ENCODE peak calls at places on chromosomes 16 and 17, in nine cellular contexts. One of them, this sample, is unnamed.

GRCh38 chr17:50593321-50593720 is 32.8 kb downstream of the CACNA1G start:
- DNase-seq in esophagus squamous epithelium: no peak
- DNase-seq in fibroblast of lung: no peak
- DNase-seq in pulmonary artery endothelial cell: no peak
- DNase-seq in NCI-H2081 treated with DMSO at 0.1 percent for 48 hours: no peak
- DNase-seq in HFFc6: no peak
- DNase-seq in prostate gland: peak
- DNase-seq in astrocyte of the spinal cord: no peak
- DNase-seq in activated CD8-positive, alpha-beta T cell treated with anti-CD3 and anti-CD28 coated beads, Interleukin-2, amount 10 ng/mL, durations not matched to agents 7 days and 5 days: no peak
- DNase-seq in this sample: no peak

GRCh38 chr16:16133943-16134604 is 89.2 kb downstream of the ABCC6 start:
- DNase-seq in esophagus squamous epithelium: no peak
- DNase-seq in astrocyte of the spinal cord: no peak
- DNase-seq in prostate gland: no peak
- DNase-seq in fibroblast of lung: no peak
- DNase-seq in HFFc6: no peak
- DNase-seq in activated CD8-positive, alpha-beta T cell treated with anti-CD3 and anti-CD28 coated beads, Interleukin-2, amount 10 ng/mL, durations not matched to agents 7 days and 5 days: no peak
- DNase-seq in pulmonary artery endothelial cell: no peak
- DNase-seq in NCI-H2081 treated with DMSO at 0.1 percent for 48 hours: no peak
- DNase-seq in this sample: no peak

GRCh38 chr16:57000271-57001025 is 11.1 kb downstream of the NLRC5 start:
- DNase-seq in activated CD8-positive, alpha-beta T cell treated with anti-CD3 and anti-CD28 coated beads, Interleukin-2, amount 10 ng/mL, durations not matched to agents 7 days and 5 days: peak
- DNase-seq in fibroblast of lung: peak
- DNase-seq in esophagus squamous epithelium: no peak
- DNase-seq in NCI-H2081 treated with DMSO at 0.1 percent for 48 hours: no peak
- DNase-seq in prostate gland: no peak
- DNase-seq in astrocyte of the spinal cord: peak
- DNase-seq in pulmonary artery endothelial cell: peak
- DNase-seq in HFFc6: peak
- DNase-seq in this sample: no peak

GRCh38 chr17:44314869-44315661 is 6.7 kb downstream of the RUNDC3A start:
- DNase-seq in pulmonary artery endothelial cell: no peak
- DNase-seq in esophagus squamous epithelium: no peak
- DNase-seq in NCI-H2081 treated with DMSO at 0.1 percent for 48 hours: no peak
- DNase-seq in astrocyte of the spinal cord: no peak
- DNase-seq in fibroblast of lung: no peak
- DNase-seq in activated CD8-positive, alpha-beta T cell treated with anti-CD3 and anti-CD28 coated beads, Interleukin-2, amount 10 ng/mL, durations not matched to agents 7 days and 5 days: peak
- DNase-seq in HFFc6: no peak
- DNase-seq in prostate gland: no peak
- DNase-seq in this sample: peak

GRCh38 chr17:59154721-59155438 is at the start of gene SKA2:
- DNase-seq in pulmonary artery endothelial cell: no peak
- DNase-seq in NCI-H2081 treated with DMSO at 0.1 percent for 48 hours: peak
- DNase-seq in fibroblast of lung: no peak
- DNase-seq in esophagus squamous epithelium: peak
- DNase-seq in astrocyte of the spinal cord: no peak
- DNase-seq in activated CD8-positive, alpha-beta T cell treated with anti-CD3 and anti-CD28 coated beads, Interleukin-2, amount 10 ng/mL, durations not matched to agents 7 days and 5 days: peak
- DNase-seq in HFFc6: no peak
- DNase-seq in prostate gland: peak
- DNase-seq in this sample: peak

GRCh38 chr16:89123001-89123830 is 29.6 kb downstream of the ACSF3 start:
- DNase-seq in esophagus squamous epithelium: no peak
- DNase-seq in HFFc6: no peak
- DNase-seq in pulmonary artery endothelial cell: no peak
- DNase-seq in NCI-H2081 treated with DMSO at 0.1 percent for 48 hours: no peak
- DNase-seq in activated CD8-positive, alpha-beta T cell treated with anti-CD3 and anti-CD28 coated beads, Interleukin-2, amount 10 ng/mL, durations not matched to agents 7 days and 5 days: no peak
- DNase-seq in prostate gland: no peak
- DNase-seq in astrocyte of the spinal cord: no peak
- DNase-seq in fibroblast of lung: no peak
- DNase-seq in this sample: no peak

GRCh38 chr16:65004570-65004969 is 117.3 kb downstream of the CDH11 start:
- DNase-seq in prostate gland: no peak
- DNase-seq in astrocyte of the spinal cord: no peak
- DNase-seq in NCI-H2081 treated with DMSO at 0.1 percent for 48 hours: no peak
- DNase-seq in fibroblast of lung: no peak
- DNase-seq in activated CD8-positive, alpha-beta T cell treated with anti-CD3 and anti-CD28 coated beads, Interleukin-2, amount 10 ng/mL, durations not matched to agents 7 days and 5 days: no peak
- DNase-seq in esophagus squamous epithelium: no peak
- DNase-seq in HFFc6: no peak
- DNase-seq in pulmonary artery endothelial cell: no peak
- DNase-seq in this sample: no peak

GRCh38 chr16:2154533-2155090 is 970 bp upstream of the TRAF7 start:
- DNase-seq in esophagus squamous epithelium: no peak
- DNase-seq in pulmonary artery endothelial cell: no peak
- DNase-seq in fibroblast of lung: no peak
- DNase-seq in activated CD8-positive, alpha-beta T cell treated with anti-CD3 and anti-CD28 coated beads, Interleukin-2, amount 10 ng/mL, durations not matched to agents 7 days and 5 days: peak
- DNase-seq in astrocyte of the spinal cord: no peak
- DNase-seq in HFFc6: no peak
- DNase-seq in NCI-H2081 treated with DMSO at 0.1 percent for 48 hours: no peak
- DNase-seq in prostate gland: no peak
- DNase-seq in this sample: no peak

GRCh38 chr16:87464691-87465300 is 28.0 kb downstream of the ZCCHC14 start:
- DNase-seq in pulmonary artery endothelial cell: peak
- DNase-seq in prostate gland: no peak
- DNase-seq in fibroblast of lung: peak
- DNase-seq in HFFc6: peak
- DNase-seq in esophagus squamous epithelium: no peak
- DNase-seq in NCI-H2081 treated with DMSO at 0.1 percent for 48 hours: no peak
- DNase-seq in activated CD8-positive, alpha-beta T cell treated with anti-CD3 and anti-CD28 coated beads, Interleukin-2, amount 10 ng/mL, durations not matched to agents 7 days and 5 days: peak
- DNase-seq in astrocyte of the spinal cord: peak
- DNase-seq in this sample: peak

GRCh38 chr16:50812046-50812445 is 70.2 kb downstream of the CYLD start:
- DNase-seq in HFFc6: no peak
- DNase-seq in fibroblast of lung: no peak
- DNase-seq in activated CD8-positive, alpha-beta T cell treated with anti-CD3 and anti-CD28 coated beads, Interleukin-2, amount 10 ng/mL, durations not matched to agents 7 days and 5 days: peak
- DNase-seq in prostate gland: no peak
- DNase-seq in esophagus squamous epithelium: no peak
- DNase-seq in NCI-H2081 treated with DMSO at 0.1 percent for 48 hours: no peak
- DNase-seq in pulmonary artery endothelial cell: no peak
- DNase-seq in astrocyte of the spinal cord: no peak
- DNase-seq in this sample: no peak

GRCh38 chr17:81480140-81480917 is 32.3 kb downstream of the ACTG1 start:
- DNase-seq in astrocyte of the spinal cord: peak
- DNase-seq in pulmonary artery endothelial cell: no peak
- DNase-seq in activated CD8-positive, alpha-beta T cell treated with anti-CD3 and anti-CD28 coated beads, Interleukin-2, amount 10 ng/mL, durations not matched to agents 7 days and 5 days: no peak
- DNase-seq in HFFc6: peak
- DNase-seq in NCI-H2081 treated with DMSO at 0.1 percent for 48 hours: no peak
- DNase-seq in fibroblast of lung: peak
- DNase-seq in esophagus squamous epithelium: no peak
- DNase-seq in prostate gland: no peak
- DNase-seq in this sample: no peak

GRCh38 chr17:7716901-7717755 is at the start of gene DNAH2:
- DNase-seq in esophagus squamous epithelium: no peak
- DNase-seq in astrocyte of the spinal cord: peak
- DNase-seq in fibroblast of lung: peak
- DNase-seq in NCI-H2081 treated with DMSO at 0.1 percent for 48 hours: peak
- DNase-seq in prostate gland: peak
- DNase-seq in pulmonary artery endothelial cell: peak
- DNase-seq in activated CD8-positive, alpha-beta T cell treated with anti-CD3 and anti-CD28 coated beads, Interleukin-2, amount 10 ng/mL, durations not matched to agents 7 days and 5 days: peak
- DNase-seq in HFFc6: peak
- DNase-seq in this sample: peak

GRCh38 chr16:85210423-85211169 is 98.3 kb upstream of the CIBAR2 start:
- DNase-seq in HFFc6: peak
- DNase-seq in fibroblast of lung: peak
- DNase-seq in prostate gland: no peak
- DNase-seq in astrocyte of the spinal cord: peak
- DNase-seq in esophagus squamous epithelium: no peak
- DNase-seq in pulmonary artery endothelial cell: no peak
- DNase-seq in activated CD8-positive, alpha-beta T cell treated with anti-CD3 and anti-CD28 coated beads, Interleukin-2, amount 10 ng/mL, durations not matched to agents 7 days and 5 days: no peak
- DNase-seq in NCI-H2081 treated with DMSO at 0.1 percent for 48 hours: no peak
- DNase-seq in this sample: no peak

GRCh38 chr16:29761882-29762281 is 16.1 kb upstream of the C16orf54 start:
- DNase-seq in HFFc6: no peak
- DNase-seq in fibroblast of lung: peak
- DNase-seq in astrocyte of the spinal cord: no peak
- DNase-seq in esophagus squamous epithelium: no peak
- DNase-seq in NCI-H2081 treated with DMSO at 0.1 percent for 48 hours: no peak
- DNase-seq in pulmonary artery endothelial cell: no peak
- DNase-seq in activated CD8-positive, alpha-beta T cell treated with anti-CD3 and anti-CD28 coated beads, Interleukin-2, amount 10 ng/mL, durations not matched to agents 7 days and 5 days: no peak
- DNase-seq in prostate gland: no peak
- DNase-seq in this sample: no peak

GRCh38 chr16:11090947-11091785 is 146.8 kb downstream of the CLEC16A start:
- DNase-seq in activated CD8-positive, alpha-beta T cell treated with anti-CD3 and anti-CD28 coated beads, Interleukin-2, amount 10 ng/mL, durations not matched to agents 7 days and 5 days: peak
- DNase-seq in fibroblast of lung: no peak
- DNase-seq in astrocyte of the spinal cord: no peak
- DNase-seq in prostate gland: no peak
- DNase-seq in NCI-H2081 treated with DMSO at 0.1 percent for 48 hours: no peak
- DNase-seq in pulmonary artery endothelial cell: no peak
- DNase-seq in HFFc6: no peak
- DNase-seq in esophagus squamous epithelium: no peak
- DNase-seq in this sample: no peak

GRCh38 chr17:58370716-58371115 is 18.7 kb upstream of the SUPT4H1 start:
- DNase-seq in NCI-H2081 treated with DMSO at 0.1 percent for 48 hours: no peak
- DNase-seq in prostate gland: no peak
- DNase-seq in esophagus squamous epithelium: no peak
- DNase-seq in fibroblast of lung: no peak
- DNase-seq in astrocyte of the spinal cord: no peak
- DNase-seq in activated CD8-positive, alpha-beta T cell treated with anti-CD3 and anti-CD28 coated beads, Interleukin-2, amount 10 ng/mL, durations not matched to agents 7 days and 5 days: no peak
- DNase-seq in HFFc6: no peak
- DNase-seq in pulmonary artery endothelial cell: no peak
- DNase-seq in this sample: no peak

GRCh38 chr17:74268052-74268451 is 6.0 kb upstream of the DNAI2 start:
- DNase-seq in prostate gland: no peak
- DNase-seq in HFFc6: no peak
- DNase-seq in NCI-H2081 treated with DMSO at 0.1 percent for 48 hours: no peak
- DNase-seq in esophagus squamous epithelium: no peak
- DNase-seq in activated CD8-positive, alpha-beta T cell treated with anti-CD3 and anti-CD28 coated beads, Interleukin-2, amount 10 ng/mL, durations not matched to agents 7 days and 5 days: no peak
- DNase-seq in fibroblast of lung: no peak
- DNase-seq in astrocyte of the spinal cord: no peak
- DNase-seq in pulmonary artery endothelial cell: no peak
- DNase-seq in this sample: no peak

GRCh38 chr17:57666946-57667345 is 78.2 kb downstream of the CCDC182 start:
- DNase-seq in NCI-H2081 treated with DMSO at 0.1 percent for 48 hours: no peak
- DNase-seq in HFFc6: no peak
- DNase-seq in fibroblast of lung: no peak
- DNase-seq in astrocyte of the spinal cord: no peak
- DNase-seq in pulmonary artery endothelial cell: no peak
- DNase-seq in prostate gland: no peak
- DNase-seq in esophagus squamous epithelium: no peak
- DNase-seq in activated CD8-positive, alpha-beta T cell treated with anti-CD3 and anti-CD28 coated beads, Interleukin-2, amount 10 ng/mL, durations not matched to agents 7 days and 5 days: no peak
- DNase-seq in this sample: no peak

GRCh38 chr16:67939507-67940435 is 3.1 kb upstream of the PSMB10 start:
- DNase-seq in NCI-H2081 treated with DMSO at 0.1 percent for 48 hours: no peak
- DNase-seq in pulmonary artery endothelial cell: no peak
- DNase-seq in fibroblast of lung: no peak
- DNase-seq in esophagus squamous epithelium: no peak
- DNase-seq in HFFc6: no peak
- DNase-seq in prostate gland: peak
- DNase-seq in activated CD8-positive, alpha-beta T cell treated with anti-CD3 and anti-CD28 coated beads, Interleukin-2, amount 10 ng/mL, durations not matched to agents 7 days and 5 days: peak
- DNase-seq in astrocyte of the spinal cord: no peak
- DNase-seq in this sample: no peak